ENCODE peak calls at places on chromosomes 3 and 15, in five cellular contexts. D is K562, W is HepG2, A is GM12878, G is SK-N-SH. C is an unnamed sample.

GRCh38 chr3:66412176-66412887 is 88.5 kb downstream of the LRIG1 start:
- DNase-seq in D (no peak), W (no peak), A (no peak), G (no peak), C (no peak)

GRCh38 chr3:112175646-112176045 is 42.6 kb upstream of the GCSAM start:
- DNase-seq in D (no peak), W (no peak), A (no peak), G (no peak), C (no peak)

GRCh38 chr3:42638339-42638842 is 15.1 kb upstream of the ZBTB47 start:
- DNase-seq in D (no peak), W (no peak), A (peak), G (no peak), C (no peak)

GRCh38 chr15:52529289-52529929 is 729 bp upstream of the MYO5A start:
- DNase-seq in D (no peak), W (no peak), A (no peak), G (no peak), C (no peak)

GRCh38 chr3:61094608-61095007 is 156.6 kb downstream of the FHIT start:
- DNase-seq in D (no peak), W (no peak), A (no peak), G (no peak), C (no peak)

GRCh38 chr3:128788268-128788869 is 62.4 kb downstream of the RAB7A start:
- DNase-seq in D (no peak), W (no peak), A (no peak), G (no peak), C (no peak)

GRCh38 chr3:39099242-39099641 is 8.2 kb downstream of the GORASP1 start:
- DNase-seq in D (no peak), W (no peak), A (no peak), G (no peak), C (no peak)

GRCh38 chr3:79521221-79521848 is 246.5 kb downstream of the ROBO1 start:
- DNase-seq in D (peak), W (peak), A (peak), G (peak), C (peak)

GRCh38 chr3:185867650-185868049 is 42.8 kb upstream of the IGF2BP2 start:
- DNase-seq in D (no peak), W (no peak), A (no peak), G (no peak), C (no peak)

GRCh38 chr15:70526221-70526973 is 237.0 kb downstream of the UACA start:
- DNase-seq in D (no peak), W (no peak), A (no peak), G (peak), C (no peak)

GRCh38 chr3:99862208-99862607 is 44.5 kb downstream of the CMSS1 start:
- DNase-seq in D (no peak), W (no peak), A (no peak), G (no peak), C (no peak)

GRCh38 chr15:40047413-40048154 is 8.6 kb upstream of the SRP14 start:
- DNase-seq in D (no peak), W (no peak), A (peak), G (no peak), C (peak)

GRCh38 chr3:122961146-122961545 is 66.4 kb downstream of the SEMA5B start:
- DNase-seq in D (no peak), W (no peak), A (no peak), G (no peak), C (no peak)

GRCh38 chr15:77753238-77753873 is 120.6 kb upstream of the LINGO1 start:
- DNase-seq in D (peak), W (peak), A (no peak), G (no peak), C (no peak)

GRCh38 chr15:89566621-89567294 is 8.5 kb upstream of the TICRR start:
- DNase-seq in D (no peak), W (no peak), A (no peak), G (no peak), C (no peak)

GRCh38 chr3:178494376-178494775 is 41.9 kb upstream of the KCNMB2 start:
- DNase-seq in D (no peak), W (no peak), A (no peak), G (no peak), C (no peak)

GRCh38 chr3:126314305-126315082 is 42.7 kb downstream of the KLF15 start:
- DNase-seq in D (no peak), W (no peak), A (no peak), G (no peak), C (no peak)

GRCh38 chr3:65246561-65246960 is 558.8 kb upstream of the ADAMTS9 start:
- DNase-seq in D (no peak), W (no peak), A (no peak), G (no peak), C (no peak)

GRCh38 chr3:31232049-31233040 is 300.4 kb upstream of the STT3B start:
- DNase-seq in D (no peak), W (no peak), A (no peak), G (no peak), C (peak)

GRCh38 chr3:16849795-16850194 is 35.0 kb upstream of the PLCL2 start:
- DNase-seq in D (no peak), W (no peak), A (no peak), G (no peak), C (no peak)

GRCh38 chr15:99963096-99963825 is 230.0 kb upstream of the LYSMD4 start:
- DNase-seq in D (no peak), W (no peak), A (no peak), G (peak), C (no peak)

GRCh38 chr15:67776600-67776999 is 48.7 kb upstream of the SKOR1 start:
- DNase-seq in D (no peak), W (no peak), A (no peak), G (no peak), C (no peak)

GRCh38 chr15:39682366-39682765 is 100.3 kb downstream of the FSIP1 start:
- DNase-seq in D (no peak), W (no peak), A (no peak), G (no peak), C (no peak)

GRCh38 chr3:186806173-186807055 is at the start of gene RFC4:
- DNase-seq in D (peak), W (peak), A (no peak), G (peak), C (no peak)

GRCh38 chr3:26921054-26921453 is 298.5 kb downstream of the LRRC3B start:
- DNase-seq in D (no peak), W (no peak), A (no peak), G (no peak), C (no peak)
- TF ChIP-seq REST in D (no peak), W (no peak), A (no peak), G (no peak), C (no peak)

GRCh38 chr3:12484198-12484982 is at the start of gene TSEN2:
- DNase-seq in D (peak), W (peak), A (peak), G (peak), C (peak)
- TF ChIP-seq CTCF in D (peak), W (peak), A (no peak), G (peak), C (no peak)

GRCh38 chr15:75167588-75168076 is 34.0 kb upstream of the C15orf39 start:
- DNase-seq in D (peak), W (no peak), A (no peak), G (no peak), C (no peak)
- TF ChIP-seq GABPA in D (no peak), W (no peak), A (no peak), G (no peak), C (no peak)

DNA sequence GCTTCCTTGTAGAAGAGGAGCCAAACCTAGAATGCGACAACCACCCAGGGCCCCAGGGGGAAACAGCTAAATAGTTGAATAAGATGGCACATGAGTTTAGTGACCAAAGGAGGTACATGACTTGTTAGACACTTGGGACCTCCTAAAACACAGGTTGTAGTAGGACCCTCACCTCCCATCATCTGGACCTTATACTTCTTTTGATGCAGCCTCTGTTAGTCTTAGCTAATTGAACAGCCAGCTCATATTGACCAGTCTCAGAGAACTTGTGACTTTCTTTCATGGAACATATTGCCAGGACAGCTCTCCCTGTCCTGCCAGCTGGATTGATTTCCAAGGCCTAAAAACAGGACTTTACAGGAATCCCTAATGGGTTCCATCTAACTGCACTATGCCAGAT is 45.0 kb downstream of the SPSB4 start:
- DNase-seq in D (no peak), W (no peak), A (no peak), G (no peak), C (no peak)
- TF ChIP-seq REST in D (no peak), W (no peak), A (no peak), G (no peak), C (no peak)

GRCh38 chr3:184042617-184043016 is 10.2 kb upstream of the HTR3C start:
- DNase-seq in D (no peak), W (no peak), A (no peak), G (no peak), C (no peak)

GRCh38 chr3:184037816-184038215 is 6.3 kb downstream of the HTR3D start:
- DNase-seq in D (no peak), W (no peak), A (no peak), G (no peak), C (no peak)

GRCh38 chr3:184039414-184039813 is 7.9 kb downstream of the HTR3D start:
- DNase-seq in D (no peak), W (no peak), A (no peak), G (no peak), C (peak)

GRCh38 chr3:184040010-184040409 is 8.5 kb downstream of the HTR3D start:
- DNase-seq in D (peak), W (peak), A (no peak), G (peak), C (no peak)
- TF ChIP-seq CTCF in D (peak), W (peak), A (no peak), G (peak), C (no peak)